ENCODE peak calls at places on chromosomes 3 and 15, in ten cellular contexts. One of them, this sample, is unnamed.

GRCh38 chr15:90001062-90001682 is at the start of gene ZNF710:
- DNase-seq in anterior cingulate cortex: no peak
- DNase-seq in germinal center: peak
- DNase-seq in AML-193: no peak
- DNase-seq in posterior vena cava: peak
- DNase-seq in iPS-NIHi11: peak
- DNase-seq in mesothelial cell of epicardium: peak
- DNase-seq in stimulated activated CD4-positive, alpha-beta T cell treated with anti-CD3 and anti-CD28 coated beads, Interleukin-4, amount 100 ng/mL, for 4 hours: peak
- DNase-seq in OCI-M1: peak
- DNase-seq in activated gamma-delta T cell treated with anti-CD3 and anti-CD28 coated beads, Interleukin-2, amount 50 U/mL, for 16 hours: no peak
- DNase-seq in this sample: peak

GRCh38 chr3:52831500-52832301 is 1.2 kb upstream of the ITIH4 start:
- DNase-seq in iPS-NIHi11: no peak
- DNase-seq in activated gamma-delta T cell treated with anti-CD3 and anti-CD28 coated beads, Interleukin-2, amount 50 U/mL, for 16 hours: no peak
- DNase-seq in OCI-M1: peak
- DNase-seq in germinal center: no peak
- DNase-seq in mesothelial cell of epicardium: no peak
- DNase-seq in stimulated activated CD4-positive, alpha-beta T cell treated with anti-CD3 and anti-CD28 coated beads, Interleukin-4, amount 100 ng/mL, for 4 hours: no peak
- DNase-seq in AML-193: no peak
- DNase-seq in anterior cingulate cortex: no peak
- DNase-seq in posterior vena cava: peak
- DNase-seq in this sample: no peak

GRCh38 chr3:50587806-50588758 is 18.8 kb downstream of the HEMK1 start:
- DNase-seq in mesothelial cell of epicardium: no peak
- DNase-seq in posterior vena cava: no peak
- DNase-seq in OCI-M1: no peak
- DNase-seq in anterior cingulate cortex: no peak
- DNase-seq in AML-193: no peak
- DNase-seq in activated gamma-delta T cell treated with anti-CD3 and anti-CD28 coated beads, Interleukin-2, amount 50 U/mL, for 16 hours: peak
- DNase-seq in stimulated activated CD4-positive, alpha-beta T cell treated with anti-CD3 and anti-CD28 coated beads, Interleukin-4, amount 100 ng/mL, for 4 hours: peak
- DNase-seq in iPS-NIHi11: no peak
- DNase-seq in germinal center: no peak
- DNase-seq in this sample: peak

GRCh38 chr3:165195628-165196576 is at the start of gene SLITRK3:
- DNase-seq in germinal center: no peak
- DNase-seq in anterior cingulate cortex: no peak
- DNase-seq in activated gamma-delta T cell treated with anti-CD3 and anti-CD28 coated beads, Interleukin-2, amount 50 U/mL, for 16 hours: no peak
- DNase-seq in iPS-NIHi11: no peak
- DNase-seq in OCI-M1: no peak
- DNase-seq in posterior vena cava: peak
- DNase-seq in AML-193: no peak
- DNase-seq in mesothelial cell of epicardium: no peak
- DNase-seq in stimulated activated CD4-positive, alpha-beta T cell treated with anti-CD3 and anti-CD28 coated beads, Interleukin-4, amount 100 ng/mL, for 4 hours: no peak
- DNase-seq in this sample: no peak

GRCh38 chr3:136171097-136171542 is 25.0 kb downstream of the MSL2 start:
- DNase-seq in activated gamma-delta T cell treated with anti-CD3 and anti-CD28 coated beads, Interleukin-2, amount 50 U/mL, for 16 hours: no peak
- DNase-seq in stimulated activated CD4-positive, alpha-beta T cell treated with anti-CD3 and anti-CD28 coated beads, Interleukin-4, amount 100 ng/mL, for 4 hours: no peak
- DNase-seq in anterior cingulate cortex: no peak
- DNase-seq in AML-193: peak
- DNase-seq in mesothelial cell of epicardium: no peak
- DNase-seq in OCI-M1: peak
- DNase-seq in posterior vena cava: no peak
- DNase-seq in germinal center: no peak
- DNase-seq in iPS-NIHi11: no peak
- DNase-seq in this sample: peak

GRCh38 chr15:95175914-95176658 is 944.7 kb downstream of the MCTP2 start:
- DNase-seq in AML-193: no peak
- DNase-seq in germinal center: no peak
- DNase-seq in iPS-NIHi11: no peak
- DNase-seq in stimulated activated CD4-positive, alpha-beta T cell treated with anti-CD3 and anti-CD28 coated beads, Interleukin-4, amount 100 ng/mL, for 4 hours: no peak
- DNase-seq in anterior cingulate cortex: no peak
- DNase-seq in mesothelial cell of epicardium: no peak
- DNase-seq in posterior vena cava: no peak
- DNase-seq in activated gamma-delta T cell treated with anti-CD3 and anti-CD28 coated beads, Interleukin-2, amount 50 U/mL, for 16 hours: no peak
- DNase-seq in OCI-M1: peak
- DNase-seq in this sample: no peak

GRCh38 chr3:185465471-185465870 is 33.4 kb downstream of the TMEM41A start:
- DNase-seq in iPS-NIHi11: no peak
- DNase-seq in OCI-M1: no peak
- DNase-seq in activated gamma-delta T cell treated with anti-CD3 and anti-CD28 coated beads, Interleukin-2, amount 50 U/mL, for 16 hours: no peak
- DNase-seq in AML-193: no peak
- DNase-seq in posterior vena cava: no peak
- DNase-seq in anterior cingulate cortex: no peak
- DNase-seq in stimulated activated CD4-positive, alpha-beta T cell treated with anti-CD3 and anti-CD28 coated beads, Interleukin-4, amount 100 ng/mL, for 4 hours: no peak
- DNase-seq in mesothelial cell of epicardium: no peak
- DNase-seq in germinal center: no peak
- DNase-seq in this sample: no peak

GRCh38 chr3:143601738-143602480 is 246.4 kb downstream of the SLC9A9 start:
- DNase-seq in stimulated activated CD4-positive, alpha-beta T cell treated with anti-CD3 and anti-CD28 coated beads, Interleukin-4, amount 100 ng/mL, for 4 hours: no peak
- DNase-seq in AML-193: no peak
- DNase-seq in mesothelial cell of epicardium: no peak
- DNase-seq in activated gamma-delta T cell treated with anti-CD3 and anti-CD28 coated beads, Interleukin-2, amount 50 U/mL, for 16 hours: no peak
- DNase-seq in OCI-M1: no peak
- DNase-seq in iPS-NIHi11: no peak
- DNase-seq in posterior vena cava: no peak
- DNase-seq in anterior cingulate cortex: no peak
- DNase-seq in germinal center: no peak
- DNase-seq in this sample: no peak

GRCh38 chr3:8767667-8768363 is 1.6 kb downstream of the OXTR start:
- DNase-seq in stimulated activated CD4-positive, alpha-beta T cell treated with anti-CD3 and anti-CD28 coated beads, Interleukin-4, amount 100 ng/mL, for 4 hours: no peak
- DNase-seq in OCI-M1: no peak
- DNase-seq in germinal center: peak
- DNase-seq in anterior cingulate cortex: no peak
- DNase-seq in activated gamma-delta T cell treated with anti-CD3 and anti-CD28 coated beads, Interleukin-2, amount 50 U/mL, for 16 hours: no peak
- DNase-seq in iPS-NIHi11: peak
- DNase-seq in posterior vena cava: peak
- DNase-seq in AML-193: no peak
- DNase-seq in mesothelial cell of epicardium: no peak
- DNase-seq in this sample: no peak

This sample was measured in stimulated activated naive CD4-positive, alpha-beta T cell treated with Interleukin-2 at 50 U/mL for 16 hours.